ENCODE peak calls at places on chromosomes 5 and 9, in four cellular contexts. E, B, Q and W are unnamed samples.
A peak's percentile ranks its signal among the peaks of the same experiment; 100 is the strongest.

GRCh38 chr5:111439473-111440075 is 72.8 kb downstream of the STARD4 start:
- DNase-seq in E (no peak), B (no peak), Q (no peak), W (no peak)

GRCh38 chr9:87909310-87910041 is 8.3 kb upstream of the SPATA31C1 start:
- DNase-seq in E (no peak), B (no peak), Q (no peak), W (no peak)

GRCh38 chr9:136093995-136094881 is 851 bp downstream of the NACC2 start:
- DNase-seq in Q (peak; percentile 81), B (peak; percentile 68), E (peak; percentile 93), W (no peak)

GRCh38 chr5:174895360-174895759 is 171.0 kb downstream of the MSX2 start:
- DNase-seq in Q (no peak), E (no peak), B (no peak), W (no peak)

GRCh38 chr5:19853616-19854240 is 134.3 kb downstream of the CDH18 start:
- DNase-seq in Q (no peak), E (no peak), B (no peak), W (no peak)

GRCh38 chr5:136032564-136032963 is 3.8 kb downstream of the TGFBI start:
- DNase-seq in B (no peak), Q (peak; percentile 11), E (peak; percentile 55), W (peak; percentile 83)

GRCh38 chr5:1881273-1881586 is 1.5 kb downstream of the IRX4 start:
- DNase-seq in Q (no peak), B (no peak), E (no peak), W (no peak)

GRCh38 chr9:96859461-96860198 is 5.3 kb upstream of the ZNF782 start:
- DNase-seq in Q (no peak), E (no peak), B (no peak), W (no peak)

GRCh38 chr5:78543916-78544315 is 104.7 kb downstream of the LHFPL2 start:
- DNase-seq in Q (no peak), E (no peak), B (no peak), W (peak; percentile 62)

GRCh38 chr5:10254686-10255085 is 4.6 kb downstream of the CCT5 start:
- DNase-seq in E (no peak), B (no peak), Q (no peak), W (no peak)

GRCh38 chr9:69155341-69156030 is 18.6 kb upstream of the TJP2 start:
- DNase-seq in B (peak; percentile 73), Q (no peak), E (no peak), W (no peak)

GRCh38 chr5:157384971-157385709 is 74.9 kb upstream of the NIPAL4 start:
- DNase-seq in E (peak; percentile 46), Q (peak; percentile 73), B (peak; percentile 79), W (peak; percentile 68)

DNA sequence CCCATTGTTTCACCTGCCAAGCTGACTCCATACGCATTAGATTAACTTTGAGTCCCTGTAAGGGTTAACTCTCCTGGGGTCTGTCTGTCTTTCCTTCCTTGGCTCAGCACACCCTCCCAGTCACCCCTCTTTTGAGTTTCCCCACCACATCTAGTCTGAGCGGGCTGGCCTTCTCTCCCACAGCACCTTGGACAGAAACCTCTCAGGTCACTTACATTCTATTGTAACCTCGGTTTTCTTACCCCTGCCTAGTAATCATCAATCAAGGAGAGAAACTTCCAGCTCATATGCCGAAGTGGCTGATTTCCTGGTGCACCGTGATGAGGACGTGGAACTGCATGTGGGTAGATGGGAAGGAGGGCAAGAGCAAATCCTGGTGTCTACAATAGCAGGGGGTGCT is 102.1 kb downstream of the MYO10 start:
- DNase-seq in E (no peak), Q (no peak), B (no peak), W (no peak)
- TF ChIP-seq POLR2A in E (no peak), Q (no peak), B (no peak), W (no peak)

GRCh38 chr5:88786789-88787188 is 96.2 kb downstream of the MEF2C start:
- DNase-seq in Q (no peak), E (no peak), B (no peak), W (no peak)
- H3K4me3 ChIP-seq in Q (no peak overlapping the region), E (no peak overlapping the region), B (no peak overlapping the region), W (no peak overlapping the region)

DNA sequence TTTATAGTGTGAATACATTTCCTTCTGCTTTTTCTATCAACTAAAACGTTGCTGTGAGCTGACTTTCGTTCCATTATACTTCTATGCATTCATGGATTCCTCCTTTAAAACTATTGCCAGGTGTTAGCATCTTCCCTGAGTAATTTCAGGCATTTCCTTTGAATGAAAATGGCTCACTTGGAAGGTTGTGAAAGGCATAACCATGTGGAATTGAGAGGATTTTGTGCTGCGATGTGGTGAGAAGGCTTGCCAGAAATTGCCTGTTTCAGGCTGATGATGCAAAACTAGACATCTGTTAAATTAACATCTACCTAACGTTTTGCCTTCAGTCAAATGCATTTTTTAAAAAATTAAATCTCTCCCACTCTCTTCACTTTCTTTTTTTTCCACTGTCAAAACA is 741.7 kb upstream of the WWC1 start:
- DNase-seq in E (no peak), Q (no peak), B (no peak), W (no peak)
- TF ChIP-seq CTCF in E (no peak), Q (no peak), B (no peak), W (no peak)

DNA sequence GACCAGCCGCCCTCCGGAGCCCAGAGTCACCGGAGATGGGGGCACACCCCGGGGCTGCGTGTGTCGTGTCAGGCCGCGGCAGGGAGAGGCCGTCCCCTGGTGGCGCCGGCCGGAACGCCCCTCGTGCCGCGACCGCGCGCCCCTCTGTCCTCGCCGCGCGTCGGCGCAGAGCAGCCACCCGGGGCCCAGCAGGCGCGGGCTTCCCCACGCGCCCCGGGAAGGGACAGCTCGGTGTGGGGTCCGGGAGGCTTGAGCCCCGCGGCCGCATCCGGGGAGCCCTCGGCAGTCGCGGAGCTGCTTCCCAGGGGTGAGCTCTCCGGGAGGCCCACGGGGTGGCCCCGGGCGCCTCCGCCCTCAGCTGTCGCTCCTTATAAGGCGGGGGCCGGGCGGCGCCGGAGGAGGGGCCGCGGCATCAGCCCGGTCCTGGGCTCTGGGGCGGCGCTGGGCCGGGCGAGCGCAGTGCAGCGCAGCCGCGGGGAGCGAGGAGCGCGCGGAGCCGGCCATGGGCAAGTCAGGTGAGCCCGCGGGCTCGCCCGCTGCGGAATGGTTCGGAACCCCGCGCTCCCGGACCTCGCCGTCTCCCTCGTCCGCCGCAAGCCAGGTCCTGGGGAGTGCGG is at the start of gene GLIPR2:
- DNase-seq in E (peak; percentile 57), B (peak; percentile 82), Q (peak; percentile 83), W (peak; percentile 94)
- TF ChIP-seq POLR2A in E (peak; percentile 67), B (peak; percentile 86), Q (peak; percentile 94), W (peak; percentile 33)

GRCh38 chr9:35726876-35727438 is 5.0 kb downstream of the TLN1 start:
- DNase-seq in Q (no peak), E (no peak), B (peak; percentile 31), W (no peak)

GRCh38 chr9:35727676-35728040 is 4.3 kb downstream of the TLN1 start:
- DNase-seq in E (no peak), B (no peak), Q (no peak), W (no peak)

GRCh38 chr9:35729101-35729500 is 2.9 kb downstream of the TLN1 start:
- DNase-seq in B (no peak), Q (no peak), E (no peak), W (no peak)

GRCh38 chr9:35729700-35730485 is 2.1 kb downstream of the TLN1 start:
- DNase-seq in E (peak; percentile 51), B (peak; percentile 6), Q (no peak), W (no peak)

DNA sequence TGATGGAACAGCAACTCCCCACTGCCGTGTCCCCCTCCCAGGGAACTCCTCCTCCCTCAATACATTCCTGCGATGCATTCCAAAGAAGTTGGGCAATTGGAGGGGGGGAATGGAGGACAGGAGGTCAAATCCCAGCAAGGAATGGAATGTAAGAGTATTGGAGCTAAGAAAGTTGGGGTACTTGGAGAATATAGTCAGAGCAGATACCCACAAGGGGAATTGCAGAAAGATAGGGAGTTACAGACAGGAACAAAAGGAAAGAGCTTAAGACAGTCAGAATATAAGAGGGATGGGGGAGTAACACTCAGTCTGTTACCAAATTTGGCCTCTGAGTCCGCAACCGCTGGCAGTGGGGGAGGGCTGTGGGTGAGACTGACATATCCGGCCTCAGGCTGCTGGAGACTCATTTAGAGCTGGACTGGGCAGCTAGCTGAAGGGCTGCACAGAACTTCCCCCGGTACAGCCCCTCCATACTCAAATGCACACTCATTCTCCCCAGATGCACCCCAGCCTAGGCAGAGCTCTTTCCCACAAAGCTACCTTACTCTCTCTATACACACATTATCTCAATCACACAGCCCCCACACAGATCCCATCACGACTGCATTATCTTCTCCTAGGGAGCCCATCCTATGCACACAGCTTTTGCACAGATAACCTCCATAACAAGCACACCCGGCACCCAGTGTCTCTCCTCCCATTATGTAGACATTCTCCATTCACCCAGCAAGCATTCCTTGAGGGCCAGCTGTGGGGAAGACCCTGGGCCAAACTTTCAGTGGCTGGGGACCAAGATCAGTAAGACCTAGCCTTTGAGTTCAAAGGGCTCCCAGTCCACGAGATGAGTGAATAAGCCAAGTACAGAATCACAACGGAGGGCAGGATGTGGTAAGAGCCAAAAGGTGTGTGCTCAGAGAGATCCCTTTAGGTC is 3.7 kb downstream of the TLN1 start:
- DNase-seq in Q (peak; percentile 83), E (peak; percentile 82), B (peak; percentile 70), W (peak; percentile 67)
- H3K4me3 ChIP-seq in Q (peak overlapping the region; percentile 31), E (no peak overlapping the region), B (no peak overlapping the region), W (no peak overlapping the region)

GRCh38 chr9:137679249-137679648 is 60.4 kb downstream of the EHMT1 start:
- DNase-seq in Q (no peak), E (no peak), B (no peak), W (no peak)
- TF ChIP-seq CTCF in Q (no peak), E (no peak), B (no peak), W (no peak)

GRCh38 chr5:89566340-89566739 is 683.4 kb upstream of the MEF2C start:
- DNase-seq in E (no peak), B (no peak), Q (no peak), W (no peak)
- TF ChIP-seq POLR2A in E (no peak), B (no peak), Q (no peak), W (no peak)

GRCh38 chr5:73119492-73120157 is 750 bp upstream of the TMEM171 start:
- DNase-seq in E (peak; percentile 85), B (peak; percentile 97), Q (no peak), W (no peak)
- H3K4me3 ChIP-seq in E (peak overlapping the region; percentile 45), B (no peak overlapping the region), Q (no peak overlapping the region), W (peak overlapping the region; percentile 7)

DNA sequence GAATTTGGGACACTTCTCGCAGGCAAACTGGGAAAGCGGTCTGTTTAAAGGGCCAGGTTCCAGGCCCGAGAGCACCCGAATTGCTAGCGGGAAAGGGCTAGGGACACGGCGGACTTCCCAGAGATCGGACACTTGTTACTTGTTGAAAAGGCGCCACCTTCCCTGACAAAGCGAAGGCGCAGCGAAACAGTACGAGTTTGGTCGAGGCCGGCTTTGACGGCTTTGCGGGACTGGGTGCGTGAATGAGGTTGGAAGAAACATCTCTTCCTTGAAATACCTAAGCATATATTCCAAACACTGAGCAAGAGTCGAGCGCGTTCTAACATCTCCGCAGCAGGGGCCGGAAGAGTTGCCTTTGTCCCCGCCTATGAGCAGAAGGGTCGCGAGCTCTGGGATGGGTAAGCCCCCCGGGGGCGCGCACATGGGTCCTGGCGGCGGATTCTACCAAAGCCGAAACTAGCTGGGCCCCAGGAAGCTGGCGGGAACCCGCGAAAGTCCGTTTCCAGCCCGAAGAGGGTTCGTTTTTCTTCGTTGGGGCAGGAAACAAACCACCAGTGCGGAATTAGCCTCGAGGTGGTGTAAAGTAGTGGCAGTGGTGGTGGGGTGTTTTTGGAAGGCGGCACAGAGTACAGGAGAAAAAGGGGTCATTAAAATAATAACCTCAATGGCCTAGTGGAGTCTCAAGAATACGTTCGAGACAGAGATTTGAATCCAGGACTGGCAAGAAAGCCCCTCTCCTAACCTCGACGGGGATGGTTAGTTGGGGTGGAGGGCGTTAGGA is 1.5 kb downstream of the GDNF start:
- DNase-seq in Q (peak; percentile 18), B (peak; percentile 8), E (peak; percentile 41), W (no peak)
- TF ChIP-seq CTCF in Q (no peak), B (no peak), E (peak; percentile 16), W (no peak)

GRCh38 chr5:27472000-27472763 is 433.8 kb upstream of the CDH9 start:
- DNase-seq in E (no peak), B (no peak), Q (no peak), W (no peak)
- TF ChIP-seq POLR2A in E (no peak), B (no peak), Q (no peak), W (no peak)